ENCODE peak calls at places on chromosome 6, in ten cellular contexts. J is occipital lobe; L is activated CD4-positive, alpha-beta T cell treated with anti-CD3 and anti-CD28 coated beads, Interleukin-2, amount 50 U/mL, for 1 hour; A is Peyer's patch; I is stimulated activated CD4-positive, alpha-beta T cell treated with anti-CD3 and anti-CD28 coated beads, TNF-alpha, amount 100 ng/mL, for 4 hours; Q is stimulated activated CD8-positive, alpha-beta memory T cell treated with anti-CD3 and anti-CD28 coated beads, Interleukin-7, amount 100 ng/mL, for 1 hour; P is GM13977; G is glutamatergic neuron; V is transverse colon; Y is NCI-H226. N is an unnamed sample.

GRCh38 chr6:18154507-18155272 is at the start of gene TPMT:
- DNase-seq in J (no peak), L (no peak), A (peak), I (no peak), Q (peak), P (no peak), G (peak), V (peak), Y (no peak), N (no peak)

GRCh38 chr6:81731814-81732213 is 20.7 kb downstream of the TENT5A start:
- DNase-seq in J (no peak), L (no peak), A (no peak), I (no peak), Q (no peak), P (no peak), G (no peak), V (no peak), Y (no peak), N (no peak)

GRCh38 chr6:16238658-16239089 is 287 bp downstream of the GMPR start:
- DNase-seq in J (peak), L (no peak), A (no peak), I (no peak), Q (no peak), P (no peak), G (no peak), V (no peak), Y (no peak), N (no peak)

GRCh38 chr6:26300828-26301227 is 64.2 kb upstream of the BTN3A2 start:
- DNase-seq in J (no peak), L (no peak), A (no peak), I (no peak), Q (no peak), P (no peak), G (no peak), V (no peak), Y (no peak), N (no peak)

GRCh38 chr6:123321020-123321419 is 315.7 kb downstream of the TRDN start:
- DNase-seq in J (no peak), L (no peak), A (no peak), I (no peak), Q (no peak), P (no peak), G (no peak), V (no peak), Y (no peak), N (no peak)

GRCh38 chr6:113190170-113190569 is 667.0 kb upstream of the MARCKS start:
- DNase-seq in J (no peak), L (no peak), A (no peak), I (no peak), Q (no peak), P (no peak), G (no peak), V (no peak), Y (no peak), N (no peak)

GRCh38 chr6:110415297-110415916 is at the start of gene DDO:
- DNase-seq in J (peak), L (no peak), A (peak), I (no peak), Q (no peak), P (peak), G (no peak), V (peak), Y (no peak), N (peak)

GRCh38 chr6:122969999-122970398 is 26.0 kb upstream of the CLVS2 start:
- DNase-seq in J (no peak), L (no peak), A (no peak), I (no peak), Q (no peak), P (no peak), G (no peak), V (no peak), Y (no peak), N (no peak)

GRCh38 chr6:138242987-138243592 is 24.8 kb upstream of the PBOV1 start:
- DNase-seq in J (no peak), L (no peak), A (no peak), I (no peak), Q (no peak), P (no peak), G (no peak), V (no peak), Y (no peak), N (no peak)

GRCh38 chr6:169312658-169313346 is 59.2 kb upstream of the THBS2 start:
- DNase-seq in J (no peak), L (no peak), A (no peak), I (no peak), Q (no peak), P (no peak), G (no peak), V (no peak), Y (no peak), N (no peak)

GRCh38 chr6:30075987-30076311 is 380 bp upstream of the RNF39 start:
- DNase-seq in J (no peak), L (no peak), A (no peak), I (no peak), Q (no peak), P (no peak), G (no peak), V (no peak), Y (peak), N (no peak)

GRCh38 chr6:15561447-15562199 is 101.2 kb downstream of the DTNBP1 start:
- DNase-seq in J (no peak), L (no peak), A (no peak), I (no peak), Q (no peak), P (no peak), G (no peak), V (no peak), Y (no peak), N (no peak)

GRCh38 chr6:117547688-117548621 is 54.4 kb downstream of the GOPC start:
- DNase-seq in J (peak), L (peak), A (peak), I (peak), Q (no peak), P (peak), G (peak), V (peak), Y (no peak), N (peak)

GRCh38 chr6:32255212-32256153 is 31.6 kb upstream of the NOTCH4 start:
- DNase-seq in J (peak), L (peak), A (peak), I (peak), Q (peak), P (peak), G (peak), V (peak), Y (peak), N (peak)

GRCh38 chr6:40343887-40344565 is 243.1 kb downstream of the LRFN2 start:
- DNase-seq in J (no peak), L (no peak), A (peak), I (no peak), Q (no peak), P (no peak), G (no peak), V (no peak), Y (no peak), N (peak)

GRCh38 chr6:53326372-53327016 is 22.3 kb downstream of the ELOVL5 start:
- DNase-seq in J (peak), L (no peak), A (no peak), I (no peak), Q (no peak), P (no peak), G (no peak), V (peak), Y (peak), N (no peak)

GRCh38 chr6:158057213-158057987 is 75.7 kb downstream of the SYNJ2 start:
- DNase-seq in J (no peak), L (no peak), A (no peak), I (no peak), Q (no peak), P (no peak), G (no peak), V (no peak), Y (peak), N (no peak)

GRCh38 chr6:150276168-150276958 is 92.4 kb upstream of the IYD start:
- DNase-seq in J (no peak), L (no peak), A (no peak), I (no peak), Q (no peak), P (no peak), G (no peak), V (no peak), Y (no peak), N (no peak)

GRCh38 chr6:18415671-18416340 is 28.7 kb downstream of the RNF144B start:
- DNase-seq in J (no peak), L (no peak), A (no peak), I (no peak), Q (no peak), P (no peak), G (no peak), V (no peak), Y (no peak), N (no peak)

GRCh38 chr6:28953039-28953872 is 29.5 kb upstream of the TRIM27 start:
- DNase-seq in J (no peak), L (peak), A (no peak), I (peak), Q (no peak), P (peak), G (peak), V (peak), Y (peak), N (no peak)

GRCh38 chr6:7899046-7899888 is 11.3 kb downstream of the TXNDC5 start:
- DNase-seq in J (no peak), L (no peak), A (peak), I (no peak), Q (no peak), P (peak), G (peak), V (peak), Y (no peak), N (no peak)

GRCh38 chr6:156773935-156774871 is 3.0 kb upstream of the ARID1B start:
- DNase-seq in J (no peak), L (no peak), A (no peak), I (no peak), Q (no peak), P (no peak), G (no peak), V (no peak), Y (no peak), N (no peak)

GRCh38 chr6:161459008-161459407 is 185.1 kb upstream of the AGPAT4 start:
- DNase-seq in J (no peak), L (no peak), A (no peak), I (no peak), Q (no peak), P (no peak), G (no peak), V (no peak), Y (no peak), N (no peak)

GRCh38 chr6:19408331-19408730 is 428.8 kb upstream of the ID4 start:
- DNase-seq in J (no peak), L (no peak), A (no peak), I (no peak), Q (no peak), P (no peak), G (no peak), V (no peak), Y (no peak), N (no peak)

GRCh38 chr6:148968636-148969270 is 221.9 kb downstream of the UST start:
- DNase-seq in J (no peak), L (no peak), A (no peak), I (no peak), Q (no peak), P (no peak), G (no peak), V (no peak), Y (no peak), N (no peak)

GRCh38 chr6:160333101-160333500 is 15.1 kb upstream of the SLC22A3 start:
- DNase-seq in J (no peak), L (no peak), A (no peak), I (no peak), Q (no peak), P (no peak), G (no peak), V (no peak), Y (no peak), N (no peak)

GRCh38 chr6:3195695-3196497 is 31.6 kb downstream of the TUBB2B start:
- DNase-seq in J (peak), L (no peak), A (no peak), I (no peak), Q (no peak), P (no peak), G (peak), V (no peak), Y (no peak), N (no peak)

GRCh38 chr6:47479156-47479541 is 1.6 kb downstream of the CD2AP start:
- DNase-seq in J (no peak), L (no peak), A (no peak), I (no peak), Q (no peak), P (peak), G (no peak), V (no peak), Y (no peak), N (no peak)

GRCh38 chr6:34459899-34460593 is 5.8 kb upstream of the PACSIN1 start:
- DNase-seq in J (no peak), L (peak), A (peak), I (peak), Q (no peak), P (peak), G (peak), V (peak), Y (no peak), N (no peak)

GRCh38 chr6:83603560-83603959 is 91.2 kb downstream of the PRSS35 start:
- DNase-seq in J (no peak), L (no peak), A (no peak), I (no peak), Q (no peak), P (no peak), G (no peak), V (no peak), Y (no peak), N (no peak)